ENCODE peak calls at places on chromosomes 7 and 10, in six cellular contexts. One of them, this sample, is unnamed.

GRCh38 chr10:113920819-113921345 is 66.4 kb downstream of the NHLRC2 start:
- DNase-seq in A673: no peak
- DNase-seq in esophagus muscularis mucosa: no peak
- DNase-seq in colonic mucosa: no peak
- DNase-seq in GM23338: no peak
- DNase-seq in Peyer's patch: no peak
- DNase-seq in this sample: no peak

GRCh38 chr10:102408728-102409603 is 9.6 kb downstream of the PSD start:
- DNase-seq in A673: peak; percentile 73
- DNase-seq in Peyer's patch: peak; percentile 35
- DNase-seq in esophagus muscularis mucosa: no peak
- DNase-seq in GM23338: peak; percentile 64
- DNase-seq in colonic mucosa: no peak
- DNase-seq in this sample: no peak

GRCh38 chr7:136399378-136399777 is 422.2 kb upstream of the MTPN start:
- DNase-seq in A673: peak; percentile 69
- DNase-seq in GM23338: peak; percentile 64
- DNase-seq in esophagus muscularis mucosa: no peak
- DNase-seq in Peyer's patch: no peak
- DNase-seq in colonic mucosa: no peak
- DNase-seq in this sample: no peak

GRCh38 chr7:16951483-16952080 is 69.8 kb upstream of the AGR3 start:
- DNase-seq in Peyer's patch: no peak
- DNase-seq in colonic mucosa: no peak
- DNase-seq in esophagus muscularis mucosa: no peak
- DNase-seq in A673: peak; percentile 20
- DNase-seq in GM23338: no peak
- DNase-seq in this sample: no peak

GRCh38 chr7:3650844-3651243 is 349.8 kb downstream of the SDK1 start:
- DNase-seq in A673: no peak
- DNase-seq in esophagus muscularis mucosa: no peak
- DNase-seq in Peyer's patch: no peak
- DNase-seq in colonic mucosa: no peak
- DNase-seq in GM23338: no peak
- DNase-seq in this sample: no peak

GRCh38 chr7:117672433-117672832 is 192.6 kb downstream of the CFTR start:
- DNase-seq in colonic mucosa: no peak
- DNase-seq in Peyer's patch: no peak
- DNase-seq in GM23338: no peak
- DNase-seq in esophagus muscularis mucosa: no peak
- DNase-seq in A673: no peak
- DNase-seq in this sample: no peak

GRCh38 chr10:88386878-88387773 is 196.0 kb downstream of the RNLS start:
- DNase-seq in A673: peak; percentile 73
- DNase-seq in Peyer's patch: no peak
- DNase-seq in GM23338: peak; percentile 76
- DNase-seq in colonic mucosa: peak; percentile 64
- DNase-seq in esophagus muscularis mucosa: no peak
- DNase-seq in this sample: peak; percentile 10

GRCh38 chr10:119575506-119575905 is 21.3 kb downstream of the TIAL1 start:
- DNase-seq in GM23338: no peak
- DNase-seq in esophagus muscularis mucosa: no peak
- DNase-seq in Peyer's patch: no peak
- DNase-seq in colonic mucosa: no peak
- DNase-seq in A673: peak; percentile 64
- DNase-seq in this sample: no peak

GRCh38 chr10:109922353-109922975 is 847 bp downstream of the XPNPEP1 start:
- DNase-seq in A673: no peak
- DNase-seq in esophagus muscularis mucosa: no peak
- DNase-seq in colonic mucosa: no peak
- DNase-seq in GM23338: no peak
- DNase-seq in Peyer's patch: no peak
- DNase-seq in this sample: no peak

GRCh38 chr10:132891994-132892393 is 50.4 kb downstream of the CFAP46 start:
- DNase-seq in A673: no peak
- DNase-seq in GM23338: no peak
- DNase-seq in Peyer's patch: no peak
- DNase-seq in colonic mucosa: no peak
- DNase-seq in esophagus muscularis mucosa: no peak
- DNase-seq in this sample: peak; percentile 3

GRCh38 chr10:103660364-103661197 is 167.1 kb downstream of the NEURL1 start:
- DNase-seq in colonic mucosa: no peak
- DNase-seq in A673: peak; percentile 36
- DNase-seq in GM23338: no peak
- DNase-seq in Peyer's patch: peak; percentile 27
- DNase-seq in esophagus muscularis mucosa: no peak
- DNase-seq in this sample: no peak

GRCh38 chr7:134141868-134142264 is 14.7 kb downstream of the LRGUK start:
- DNase-seq in colonic mucosa: no peak
- DNase-seq in Peyer's patch: no peak
- DNase-seq in A673: no peak
- DNase-seq in esophagus muscularis mucosa: no peak
- DNase-seq in GM23338: no peak
- DNase-seq in this sample: no peak

GRCh38 chr7:82235710-82236109 is 207.9 kb downstream of the CACNA2D1 start:
- DNase-seq in Peyer's patch: no peak
- DNase-seq in esophagus muscularis mucosa: no peak
- DNase-seq in GM23338: no peak
- DNase-seq in colonic mucosa: no peak
- DNase-seq in A673: peak; percentile 55
- DNase-seq in this sample: no peak

GRCh38 chr7:116028808-116029207 is 1.8 kb downstream of the TFEC start:
- DNase-seq in colonic mucosa: no peak
- DNase-seq in Peyer's patch: no peak
- DNase-seq in esophagus muscularis mucosa: no peak
- DNase-seq in A673: no peak
- DNase-seq in GM23338: no peak
- DNase-seq in this sample: no peak

GRCh38 chr10:47104101-47104707 is 193.0 kb downstream of the PTPN20 start:
- DNase-seq in Peyer's patch: no peak
- DNase-seq in colonic mucosa: no peak
- DNase-seq in esophagus muscularis mucosa: peak; percentile 88
- DNase-seq in A673: no peak
- DNase-seq in GM23338: no peak
- DNase-seq in this sample: no peak

GRCh38 chr10:6347391-6347951 is 144.7 kb downstream of the PFKFB3 start:
- DNase-seq in colonic mucosa: no peak
- DNase-seq in GM23338: no peak
- DNase-seq in esophagus muscularis mucosa: peak; percentile 68
- DNase-seq in Peyer's patch: peak; percentile 38
- DNase-seq in A673: peak; percentile 20
- DNase-seq in this sample: no peak

GRCh38 chr10:546971-547590 is 142.4 kb downstream of the DIP2C start:
- DNase-seq in esophagus muscularis mucosa: no peak
- DNase-seq in GM23338: peak; percentile 69
- DNase-seq in A673: peak; percentile 52
- DNase-seq in Peyer's patch: no peak
- DNase-seq in colonic mucosa: no peak
- DNase-seq in this sample: no peak

GRCh38 chr10:22764639-22765038 is 50.3 kb upstream of the PIP4K2A start:
- DNase-seq in A673: no peak
- DNase-seq in colonic mucosa: peak; percentile 19
- DNase-seq in esophagus muscularis mucosa: no peak
- DNase-seq in GM23338: no peak
- DNase-seq in Peyer's patch: no peak
- DNase-seq in this sample: no peak

GRCh38 chr10:62594093-62594520 is 210.4 kb upstream of the ADO start:
- DNase-seq in A673: peak; percentile 81
- DNase-seq in colonic mucosa: peak; percentile 63
- DNase-seq in GM23338: peak; percentile 78
- DNase-seq in esophagus muscularis mucosa: no peak
- DNase-seq in Peyer's patch: peak; percentile 57
- DNase-seq in this sample: peak; percentile 62

GRCh38 chr10:11095374-11095785 is 77.7 kb downstream of the CELF2 start:
- DNase-seq in A673: no peak
- DNase-seq in colonic mucosa: no peak
- DNase-seq in GM23338: peak; percentile 64
- DNase-seq in esophagus muscularis mucosa: no peak
- DNase-seq in Peyer's patch: no peak
- DNase-seq in this sample: no peak

GRCh38 chr7:12643001-12643400 is 44.4 kb upstream of the ARL4A start:
- DNase-seq in A673: no peak
- DNase-seq in GM23338: no peak
- DNase-seq in Peyer's patch: no peak
- DNase-seq in esophagus muscularis mucosa: no peak
- DNase-seq in colonic mucosa: no peak
- DNase-seq in this sample: no peak

GRCh38 chr10:3476186-3476585 is 303.6 kb upstream of the PITRM1 start:
- DNase-seq in Peyer's patch: no peak
- DNase-seq in A673: no peak
- DNase-seq in esophagus muscularis mucosa: no peak
- DNase-seq in GM23338: no peak
- DNase-seq in colonic mucosa: no peak
- DNase-seq in this sample: no peak
- H3K4me1 ChIP-seq in Peyer's patch: no peaks in the 10 kb centered on the region
- H3K4me1 ChIP-seq in A673: peaks cover 21% of the 10 kb centered on the region
- H3K4me1 ChIP-seq in esophagus muscularis mucosa: peaks cover 33% of the 10 kb centered on the region
- H3K4me1 ChIP-seq in GM23338: peaks cover 4% of the 10 kb centered on the region
- H3K4me1 ChIP-seq in colonic mucosa: no peaks in the 10 kb centered on the region
- H3K4me1 ChIP-seq in this sample: no peaks in the 10 kb centered on the region

DNA sequence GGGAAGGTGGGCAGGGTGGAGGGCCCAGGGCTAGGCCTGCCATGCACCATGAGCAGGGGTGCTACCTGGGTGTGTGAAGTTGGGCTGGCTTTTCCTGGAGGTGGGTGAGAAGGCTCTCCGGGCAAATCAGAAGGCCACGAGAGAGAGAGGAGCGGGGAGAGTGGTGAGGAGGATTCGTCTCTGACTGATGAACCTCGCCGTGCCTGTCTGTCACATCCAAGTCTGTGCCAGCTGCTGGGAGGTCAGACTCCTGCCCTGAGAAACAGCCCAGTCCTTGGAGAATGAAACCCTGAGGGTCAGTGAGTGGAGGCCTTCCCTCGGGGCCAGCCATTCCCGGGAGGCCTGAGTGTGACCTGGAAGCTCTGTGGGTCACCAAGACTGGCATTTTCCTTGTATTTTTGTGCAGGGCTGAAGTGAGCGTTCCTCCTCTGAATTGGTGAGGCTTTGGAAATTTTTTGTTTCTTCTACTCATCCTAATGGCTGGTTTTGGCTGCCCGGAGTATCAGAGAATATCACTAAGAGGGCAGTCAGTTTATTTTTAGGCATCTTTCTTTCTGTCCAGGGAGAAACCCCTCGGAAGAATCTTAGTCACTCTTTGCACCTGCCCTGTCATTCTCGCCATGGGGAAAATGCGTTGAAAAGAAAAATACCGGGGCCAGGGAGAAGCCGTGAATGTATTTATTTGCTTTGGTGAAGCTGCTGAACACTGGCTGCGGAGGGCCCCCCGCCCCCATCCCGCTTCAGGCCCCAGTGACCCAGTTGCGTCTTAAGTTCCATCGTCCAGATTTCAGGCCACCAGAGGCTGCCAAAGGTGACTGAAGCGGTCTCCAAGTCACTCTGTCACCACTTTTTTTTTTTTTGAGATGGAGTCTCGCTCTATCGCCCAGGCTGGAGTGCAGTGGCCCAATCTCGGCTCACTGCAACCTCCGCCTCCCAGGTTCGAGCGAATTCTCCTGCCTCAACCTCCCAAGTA is 6.5 kb upstream of the AP5Z1 start:
- DNase-seq in GM23338: no peak
- DNase-seq in esophagus muscularis mucosa: no peak
- DNase-seq in Peyer's patch: no peak
- DNase-seq in A673: no peak
- DNase-seq in colonic mucosa: no peak
- DNase-seq in this sample: no peak
- H3K4me3 ChIP-seq in GM23338: no peak overlapping the region
- H3K4me3 ChIP-seq in esophagus muscularis mucosa: peak overlapping the region; percentile 0
- H3K4me3 ChIP-seq in Peyer's patch: no peak overlapping the region
- H3K4me3 ChIP-seq in A673: no peak overlapping the region
- H3K4me3 ChIP-seq in colonic mucosa: no peak overlapping the region
- H3K4me3 ChIP-seq in this sample: no peak overlapping the region

DNA sequence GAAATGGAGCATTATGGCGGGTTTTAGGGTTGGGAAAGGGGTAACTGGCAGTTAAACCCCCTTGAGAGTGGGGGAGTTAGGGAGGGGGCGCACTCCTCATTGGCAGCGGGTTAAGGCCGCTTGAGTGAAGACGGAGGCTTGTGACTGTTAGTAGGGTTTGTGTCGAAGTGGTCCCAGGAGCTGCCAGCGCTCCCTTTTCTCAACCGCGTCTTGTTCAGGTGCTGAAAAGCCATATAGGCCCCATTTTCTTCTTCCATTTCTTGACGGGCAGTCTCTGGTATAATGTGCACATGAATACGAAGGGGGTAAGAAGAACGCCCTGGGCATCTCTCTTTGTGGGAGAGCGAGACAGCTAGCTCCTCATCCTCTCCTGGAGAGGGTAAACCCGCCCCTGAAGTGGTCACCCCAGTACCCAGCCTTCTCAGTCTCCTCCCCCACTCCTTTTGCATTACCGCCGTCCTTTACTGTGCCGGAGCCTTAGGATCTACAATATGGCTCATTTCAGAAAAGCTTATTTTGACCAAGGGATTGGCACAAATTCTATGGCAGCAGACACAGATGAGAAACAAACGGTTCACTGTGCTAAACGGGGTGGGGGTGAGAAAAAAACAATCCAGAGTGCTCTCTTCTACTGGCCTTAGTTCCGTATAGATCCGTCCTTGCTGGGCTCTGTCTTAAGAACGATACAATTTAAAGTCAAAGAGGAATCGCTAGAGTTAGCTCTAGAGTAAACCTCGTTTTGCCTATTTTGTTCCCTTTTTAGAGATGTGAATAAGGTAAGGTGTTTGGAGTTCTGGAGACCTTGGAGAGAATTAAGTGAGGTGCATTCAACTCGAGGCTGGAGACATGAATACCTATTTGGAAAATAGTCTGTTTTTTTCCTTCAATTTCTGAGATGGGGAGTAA is 973 bp downstream of the KMT2E start:
- DNase-seq in esophagus muscularis mucosa: no peak
- DNase-seq in colonic mucosa: peak; percentile 83
- DNase-seq in GM23338: peak; percentile 63
- DNase-seq in A673: peak; percentile 59
- DNase-seq in Peyer's patch: peak; percentile 69
- DNase-seq in this sample: peak; percentile 54
- H3K4me1 ChIP-seq in esophagus muscularis mucosa: peaks cover 38% of the 10 kb centered on the region
- H3K4me1 ChIP-seq in colonic mucosa: peaks cover 11% of the 10 kb centered on the region
- H3K4me1 ChIP-seq in GM23338: peaks cover 42% of the 10 kb centered on the region
- H3K4me1 ChIP-seq in A673: peaks cover 36% of the 10 kb centered on the region
- H3K4me1 ChIP-seq in Peyer's patch: no peaks in the 10 kb centered on the region
- H3K4me1 ChIP-seq in this sample: peaks cover 19% of the 10 kb centered on the region

GRCh38 chr7:15652776-15653290 is 33.6 kb downstream of the MEOX2 start:
- DNase-seq in GM23338: no peak
- DNase-seq in Peyer's patch: no peak
- DNase-seq in colonic mucosa: no peak
- DNase-seq in A673: no peak
- DNase-seq in esophagus muscularis mucosa: no peak
- DNase-seq in this sample: no peak

GRCh38 chr7:15651693-15652092 is 34.8 kb downstream of the MEOX2 start:
- DNase-seq in esophagus muscularis mucosa: no peak
- DNase-seq in A673: no peak
- DNase-seq in colonic mucosa: no peak
- DNase-seq in GM23338: no peak
- DNase-seq in Peyer's patch: no peak
- DNase-seq in this sample: no peak

GRCh38 chr7:15643000-15643705 is 43.3 kb downstream of the MEOX2 start:
- DNase-seq in A673: no peak
- DNase-seq in colonic mucosa: no peak
- DNase-seq in esophagus muscularis mucosa: no peak
- DNase-seq in Peyer's patch: no peak
- DNase-seq in GM23338: peak; percentile 12
- DNase-seq in this sample: no peak

GRCh38 chr7:15647309-15647708 is 39.2 kb downstream of the MEOX2 start:
- DNase-seq in colonic mucosa: no peak
- DNase-seq in Peyer's patch: no peak
- DNase-seq in A673: peak; percentile 94
- DNase-seq in GM23338: no peak
- DNase-seq in esophagus muscularis mucosa: no peak
- DNase-seq in this sample: peak; percentile 8

GRCh38 chr7:15648461-15648961 is 38.0 kb downstream of the MEOX2 start:
- DNase-seq in GM23338: no peak
- DNase-seq in colonic mucosa: no peak
- DNase-seq in Peyer's patch: no peak
- DNase-seq in A673: peak; percentile 85
- DNase-seq in esophagus muscularis mucosa: no peak
- DNase-seq in this sample: peak; percentile 54
- H3K4me3 ChIP-seq in GM23338: no peak overlapping the region
- H3K4me3 ChIP-seq in colonic mucosa: no peak overlapping the region
- H3K4me3 ChIP-seq in Peyer's patch: no peak overlapping the region
- H3K4me3 ChIP-seq in A673: peak overlapping the region; percentile 13
- H3K4me3 ChIP-seq in esophagus muscularis mucosa: no peak overlapping the region
- H3K4me3 ChIP-seq in this sample: no peak overlapping the region

This sample was measured in HAP-1.